ENCODE peak calls at places on chromosomes 12 and 14, in nine cellular contexts. One of them, this sample, is unnamed.

GRCh38 chr14:95313707-95314106 is 6.0 kb downstream of the CLMN start:
- DNase-seq in HAP-1: no peak
- DNase-seq in naive thymus-derived CD8-positive, alpha-beta T cell: no peak
- DNase-seq in T-helper 2 cell: no peak
- DNase-seq in neural crest cell: no peak
- DNase-seq in activated T-helper 1 cell treated with anti-CD3 and anti-CD28 coated beads, Interleukin-2, amount 50 U/mL, for 16 hours: no peak
- DNase-seq in gastrocnemius medialis: peak; percentile 27
- DNase-seq in nucleus accumbens: peak; percentile 77
- DNase-seq in retina: no peak
- DNase-seq in this sample: no peak

GRCh38 chr14:106286697-106287290 is 760.4 kb downstream of the TMEM121 start:
- DNase-seq in gastrocnemius medialis: no peak
- DNase-seq in retina: no peak
- DNase-seq in neural crest cell: no peak
- DNase-seq in HAP-1: no peak
- DNase-seq in nucleus accumbens: no peak
- DNase-seq in naive thymus-derived CD8-positive, alpha-beta T cell: no peak
- DNase-seq in activated T-helper 1 cell treated with anti-CD3 and anti-CD28 coated beads, Interleukin-2, amount 50 U/mL, for 16 hours: no peak
- DNase-seq in T-helper 2 cell: peak; percentile 22
- DNase-seq in this sample: no peak

GRCh38 chr12:107631715-107632114 is 53.9 kb upstream of the PWP1 start:
- DNase-seq in nucleus accumbens: no peak
- DNase-seq in T-helper 2 cell: no peak
- DNase-seq in retina: no peak
- DNase-seq in gastrocnemius medialis: no peak
- DNase-seq in HAP-1: no peak
- DNase-seq in activated T-helper 1 cell treated with anti-CD3 and anti-CD28 coated beads, Interleukin-2, amount 50 U/mL, for 16 hours: no peak
- DNase-seq in naive thymus-derived CD8-positive, alpha-beta T cell: no peak
- DNase-seq in neural crest cell: no peak
- DNase-seq in this sample: no peak

GRCh38 chr14:88426271-88426670 is 40.8 kb downstream of the SPATA7 start:
- DNase-seq in retina: no peak
- DNase-seq in nucleus accumbens: no peak
- DNase-seq in gastrocnemius medialis: no peak
- DNase-seq in activated T-helper 1 cell treated with anti-CD3 and anti-CD28 coated beads, Interleukin-2, amount 50 U/mL, for 16 hours: no peak
- DNase-seq in neural crest cell: no peak
- DNase-seq in naive thymus-derived CD8-positive, alpha-beta T cell: no peak
- DNase-seq in HAP-1: no peak
- DNase-seq in T-helper 2 cell: no peak
- DNase-seq in this sample: no peak

GRCh38 chr12:49808686-49809368 is 19.4 kb downstream of the NCKAP5L start:
- DNase-seq in HAP-1: no peak
- DNase-seq in T-helper 2 cell: no peak
- DNase-seq in gastrocnemius medialis: peak; percentile 27
- DNase-seq in activated T-helper 1 cell treated with anti-CD3 and anti-CD28 coated beads, Interleukin-2, amount 50 U/mL, for 16 hours: no peak
- DNase-seq in neural crest cell: peak; percentile 41
- DNase-seq in nucleus accumbens: no peak
- DNase-seq in retina: peak; percentile 76
- DNase-seq in naive thymus-derived CD8-positive, alpha-beta T cell: no peak
- DNase-seq in this sample: no peak

GRCh38 chr12:1947081-1947480 is 28.6 kb upstream of the CACNA2D4 start:
- DNase-seq in retina: no peak
- DNase-seq in nucleus accumbens: no peak
- DNase-seq in activated T-helper 1 cell treated with anti-CD3 and anti-CD28 coated beads, Interleukin-2, amount 50 U/mL, for 16 hours: no peak
- DNase-seq in naive thymus-derived CD8-positive, alpha-beta T cell: no peak
- DNase-seq in gastrocnemius medialis: no peak
- DNase-seq in neural crest cell: no peak
- DNase-seq in HAP-1: no peak
- DNase-seq in T-helper 2 cell: no peak
- DNase-seq in this sample: no peak

GRCh38 chr12:130320553-130320952 is 17.1 kb upstream of the PIWIL1 start:
- DNase-seq in naive thymus-derived CD8-positive, alpha-beta T cell: no peak
- DNase-seq in T-helper 2 cell: no peak
- DNase-seq in neural crest cell: no peak
- DNase-seq in HAP-1: no peak
- DNase-seq in gastrocnemius medialis: no peak
- DNase-seq in activated T-helper 1 cell treated with anti-CD3 and anti-CD28 coated beads, Interleukin-2, amount 50 U/mL, for 16 hours: no peak
- DNase-seq in nucleus accumbens: no peak
- DNase-seq in retina: no peak
- DNase-seq in this sample: no peak

GRCh38 chr12:11795910-11796459 is 146.5 kb downstream of the ETV6 start:
- DNase-seq in neural crest cell: no peak
- DNase-seq in HAP-1: no peak
- DNase-seq in gastrocnemius medialis: no peak
- DNase-seq in nucleus accumbens: no peak
- DNase-seq in naive thymus-derived CD8-positive, alpha-beta T cell: no peak
- DNase-seq in T-helper 2 cell: no peak
- DNase-seq in activated T-helper 1 cell treated with anti-CD3 and anti-CD28 coated beads, Interleukin-2, amount 50 U/mL, for 16 hours: no peak
- DNase-seq in retina: no peak
- DNase-seq in this sample: peak; percentile 98

GRCh38 chr12:32918890-32919791 is 22.6 kb upstream of the PKP2 start:
- DNase-seq in gastrocnemius medialis: no peak
- DNase-seq in neural crest cell: no peak
- DNase-seq in retina: peak; percentile 21
- DNase-seq in naive thymus-derived CD8-positive, alpha-beta T cell: no peak
- DNase-seq in HAP-1: peak; percentile 61
- DNase-seq in nucleus accumbens: no peak
- DNase-seq in T-helper 2 cell: no peak
- DNase-seq in activated T-helper 1 cell treated with anti-CD3 and anti-CD28 coated beads, Interleukin-2, amount 50 U/mL, for 16 hours: no peak
- DNase-seq in this sample: peak; percentile 90

GRCh38 chr14:75258079-75258802 is 20.4 kb upstream of the FOS start:
- DNase-seq in naive thymus-derived CD8-positive, alpha-beta T cell: no peak
- DNase-seq in nucleus accumbens: no peak
- DNase-seq in HAP-1: no peak
- DNase-seq in T-helper 2 cell: no peak
- DNase-seq in activated T-helper 1 cell treated with anti-CD3 and anti-CD28 coated beads, Interleukin-2, amount 50 U/mL, for 16 hours: no peak
- DNase-seq in gastrocnemius medialis: peak; percentile 78
- DNase-seq in neural crest cell: no peak
- DNase-seq in retina: no peak
- DNase-seq in this sample: no peak

GRCh38 chr12:41433460-41433859 is 245.3 kb downstream of the PDZRN4 start:
- DNase-seq in T-helper 2 cell: no peak
- DNase-seq in HAP-1: no peak
- DNase-seq in gastrocnemius medialis: no peak
- DNase-seq in activated T-helper 1 cell treated with anti-CD3 and anti-CD28 coated beads, Interleukin-2, amount 50 U/mL, for 16 hours: no peak
- DNase-seq in retina: no peak
- DNase-seq in nucleus accumbens: no peak
- DNase-seq in naive thymus-derived CD8-positive, alpha-beta T cell: no peak
- DNase-seq in neural crest cell: no peak
- DNase-seq in this sample: no peak

GRCh38 chr12:127125607-127126259 is 1141.2 kb upstream of the TMEM132C start:
- DNase-seq in retina: no peak
- DNase-seq in naive thymus-derived CD8-positive, alpha-beta T cell: no peak
- DNase-seq in neural crest cell: no peak
- DNase-seq in HAP-1: no peak
- DNase-seq in T-helper 2 cell: peak; percentile 46
- DNase-seq in activated T-helper 1 cell treated with anti-CD3 and anti-CD28 coated beads, Interleukin-2, amount 50 U/mL, for 16 hours: no peak
- DNase-seq in nucleus accumbens: no peak
- DNase-seq in gastrocnemius medialis: no peak
- DNase-seq in this sample: peak; percentile 100

GRCh38 chr14:22549981-22550670 is 38.9 kb downstream of the DAD1 start:
- DNase-seq in gastrocnemius medialis: no peak
- DNase-seq in naive thymus-derived CD8-positive, alpha-beta T cell: peak; percentile 68
- DNase-seq in activated T-helper 1 cell treated with anti-CD3 and anti-CD28 coated beads, Interleukin-2, amount 50 U/mL, for 16 hours: peak; percentile 53
- DNase-seq in HAP-1: no peak
- DNase-seq in neural crest cell: no peak
- DNase-seq in T-helper 2 cell: peak; percentile 90
- DNase-seq in nucleus accumbens: no peak
- DNase-seq in retina: no peak
- DNase-seq in this sample: no peak

GRCh38 chr14:57865450-57866198 is at the start of gene SLC35F4:
- DNase-seq in neural crest cell: peak; percentile 42
- DNase-seq in nucleus accumbens: no peak
- DNase-seq in activated T-helper 1 cell treated with anti-CD3 and anti-CD28 coated beads, Interleukin-2, amount 50 U/mL, for 16 hours: no peak
- DNase-seq in retina: peak; percentile 86
- DNase-seq in gastrocnemius medialis: no peak
- DNase-seq in naive thymus-derived CD8-positive, alpha-beta T cell: no peak
- DNase-seq in HAP-1: no peak
- DNase-seq in T-helper 2 cell: peak; percentile 9
- DNase-seq in this sample: peak; percentile 25

GRCh38 chr12:47740536-47741339 is 15.4 kb upstream of the ENDOU start:
- DNase-seq in activated T-helper 1 cell treated with anti-CD3 and anti-CD28 coated beads, Interleukin-2, amount 50 U/mL, for 16 hours: no peak
- DNase-seq in neural crest cell: no peak
- DNase-seq in naive thymus-derived CD8-positive, alpha-beta T cell: no peak
- DNase-seq in nucleus accumbens: no peak
- DNase-seq in T-helper 2 cell: no peak
- DNase-seq in HAP-1: no peak
- DNase-seq in gastrocnemius medialis: no peak
- DNase-seq in retina: peak; percentile 47
- DNase-seq in this sample: no peak

GRCh38 chr12:99390707-99391106 is 256.8 kb upstream of the GARIN6 start:
- DNase-seq in HAP-1: peak; percentile 5
- DNase-seq in retina: no peak
- DNase-seq in T-helper 2 cell: no peak
- DNase-seq in gastrocnemius medialis: no peak
- DNase-seq in naive thymus-derived CD8-positive, alpha-beta T cell: no peak
- DNase-seq in nucleus accumbens: no peak
- DNase-seq in activated T-helper 1 cell treated with anti-CD3 and anti-CD28 coated beads, Interleukin-2, amount 50 U/mL, for 16 hours: no peak
- DNase-seq in neural crest cell: peak; percentile 10
- DNase-seq in this sample: peak; percentile 4

GRCh38 chr12:124175731-124176130 is 119.2 kb upstream of the RFLNA start:
- DNase-seq in T-helper 2 cell: no peak
- DNase-seq in activated T-helper 1 cell treated with anti-CD3 and anti-CD28 coated beads, Interleukin-2, amount 50 U/mL, for 16 hours: no peak
- DNase-seq in nucleus accumbens: no peak
- DNase-seq in neural crest cell: no peak
- DNase-seq in retina: no peak
- DNase-seq in gastrocnemius medialis: no peak
- DNase-seq in HAP-1: no peak
- DNase-seq in naive thymus-derived CD8-positive, alpha-beta T cell: no peak
- DNase-seq in this sample: no peak